ENCODE peak calls at places on chromosomes 1 and 21, in seven cellular contexts. Z is sigmoid colon, R is H1, P is transverse colon, S is stomach, K is HepG2, H is esophagus muscularis mucosa. Y is an unnamed sample.

GRCh38 chr1:111468717-111469100 is 5.1 kb upstream of the C1orf162 start:
- DNase-seq in S (no peak), H (no peak), Z (no peak), P (no peak), K (no peak), R (no peak), Y (no peak)

GRCh38 chr1:203103201-203103600 is 17.4 kb upstream of the MYOG start:
- DNase-seq in P (no peak), S (peak), K (no peak), Z (no peak), H (no peak), R (no peak), Y (no peak)

GRCh38 chr1:236058141-236058626 is 6.7 kb downstream of the NID1 start:
- DNase-seq in P (no peak), Z (peak), H (no peak), R (no peak), S (no peak), K (no peak), Y (no peak)

GRCh38 chr1:219379691-219380090 is 206.0 kb downstream of the LYPLAL1 start:
- DNase-seq in H (no peak), S (no peak), Z (no peak), R (no peak), P (no peak), K (no peak), Y (no peak)

GRCh38 chr1:28039341-28039740 is 49.1 kb downstream of the EYA3 start:
- DNase-seq in H (no peak), R (no peak), P (no peak), S (no peak), Z (no peak), K (no peak), Y (no peak)

GRCh38 chr21:35904995-35905972 is 155.0 kb downstream of the SETD4 start:
- DNase-seq in R (no peak), H (no peak), K (no peak), Z (no peak), P (no peak), S (no peak), Y (no peak)

GRCh38 chr21:45213392-45213791 is 74.3 kb downstream of the POFUT2 start:
- DNase-seq in H (no peak), P (no peak), K (no peak), S (no peak), Z (no peak), R (no peak), Y (no peak)

GRCh38 chr1:24136956-24137539 is 5.9 kb downstream of the IL22RA1 start:
- DNase-seq in H (no peak), Z (no peak), R (no peak), P (no peak), S (no peak), K (no peak), Y (no peak)

GRCh38 chr1:23803674-23804073 is 3.1 kb upstream of the GALE start:
- DNase-seq in R (no peak), S (no peak), K (no peak), P (no peak), H (no peak), Z (no peak), Y (no peak)

GRCh38 chr1:157156058-157156541 is 17.9 kb upstream of the ETV3 start:
- DNase-seq in P (peak), S (peak), H (no peak), K (peak), R (peak), Z (peak), Y (peak)

GRCh38 chr1:112923956-112924349 is 32.0 kb downstream of the SLC16A1 start:
- DNase-seq in K (no peak), Z (no peak), P (no peak), H (no peak), R (no peak), S (no peak), Y (no peak)

GRCh38 chr1:15454256-15454655 is 2.3 kb upstream of the CELA2A start:
- DNase-seq in P (no peak), K (no peak), Z (no peak), R (no peak), S (peak), H (no peak), Y (no peak)

GRCh38 chr1:200890818-200891773 is 3.6 kb upstream of the INAVA start:
- DNase-seq in H (no peak), K (peak), P (peak), Z (peak), S (no peak), R (no peak), Y (no peak)

GRCh38 chr1:45423907-45424678 is 66.9 kb downstream of the TESK2 start:
- DNase-seq in S (no peak), R (no peak), P (no peak), Z (no peak), H (no peak), K (no peak), Y (no peak)

GRCh38 chr21:43865471-43866181 is 603 bp downstream of the AGPAT3 start:
- DNase-seq in Z (peak), S (peak), P (peak), R (no peak), H (no peak), K (no peak), Y (no peak)

GRCh38 chr1:153357076-153357852 is 390 bp upstream of the S100A9 start:
- DNase-seq in Z (peak), S (peak), K (peak), H (peak), R (no peak), P (peak), Y (peak)

GRCh38 chr1:94976996-94977548 is 50.2 kb upstream of the CNN3 start:
- DNase-seq in H (no peak), Z (no peak), P (no peak), S (no peak), R (no peak), K (no peak), Y (no peak)

GRCh38 chr21:41229527-41230248 is 61.7 kb downstream of the BACE2 start:
- DNase-seq in H (no peak), S (no peak), K (no peak), P (no peak), R (no peak), Z (no peak), Y (no peak)

GRCh38 chr1:213989071-213989739 is 1.4 kb downstream of the PROX1 start:
- DNase-seq in S (no peak), R (no peak), P (no peak), H (no peak), Z (no peak), K (peak), Y (no peak)

GRCh38 chr1:24329797-24330543 is 10.8 kb downstream of the GRHL3 start:
- DNase-seq in H (no peak), K (no peak), Z (no peak), S (no peak), P (no peak), R (no peak), Y (no peak)

GRCh38 chr1:42322577-42322976 is 12.5 kb downstream of the FOXJ3 start:
- DNase-seq in S (no peak), Z (no peak), P (no peak), R (no peak), H (no peak), K (no peak), Y (no peak)

GRCh38 chr1:65082346-65083040 is 65.5 kb upstream of the AK4 start:
- DNase-seq in Z (no peak), P (no peak), K (no peak), S (no peak), H (no peak), R (no peak), Y (no peak)

GRCh38 chr1:109299087-109299983 is 7.5 kb downstream of the MYBPHL start:
- DNase-seq in K (peak), H (no peak), P (no peak), S (no peak), Z (peak), R (no peak), Y (no peak)

GRCh38 chr1:163875214-163875926 is 553.6 kb downstream of the NUF2 start:
- DNase-seq in R (no peak), P (peak), S (no peak), Z (peak), K (no peak), H (no peak), Y (peak)

GRCh38 chr1:218846166-218846565 is 327.5 kb upstream of the LYPLAL1 start:
- DNase-seq in S (no peak), P (no peak), R (no peak), Z (no peak), H (no peak), K (no peak), Y (no peak)

GRCh38 chr1:241637604-241638003 is 2.6 kb downstream of the CHML start:
- DNase-seq in R (no peak), K (no peak), Z (no peak), S (no peak), H (no peak), P (no peak), Y (no peak)

GRCh38 chr1:30877205-30877912 is 31.2 kb downstream of the SDC3 start:
- DNase-seq in S (peak), Z (peak), P (peak), K (no peak), R (no peak), H (no peak), Y (no peak)

GRCh38 chr1:19268445-19268844 is 16.8 kb downstream of the MRTO4 start:
- DNase-seq in H (no peak), R (no peak), Z (no peak), S (no peak), P (no peak), K (no peak), Y (peak)

GRCh38 chr1:35642472-35642955 is 1.2 kb upstream of the PSMB2 start:
- DNase-seq in K (no peak), Z (no peak), H (no peak), P (peak), R (no peak), S (no peak), Y (no peak)

GRCh38 chr1:67626495-67627235 is 58.3 kb upstream of the GADD45A start:
- DNase-seq in S (no peak), K (no peak), R (no peak), H (peak), P (no peak), Z (no peak), Y (no peak)

GRCh38 chr1:237013608-237014007 is 9.4 kb upstream of the MT1HL1 start:
- DNase-seq in S (no peak), Z (no peak), K (no peak), P (no peak), H (no peak), R (no peak), Y (no peak)

GRCh38 chr1:184866991-184867788 is 107.1 kb downstream of the NIBAN1 start:
- DNase-seq in R (no peak), Z (no peak), H (no peak), P (peak), S (no peak), K (no peak), Y (no peak)
- TF ChIP-seq POLR2AphosphoS5 in R (no peak), Z (peak), H (no peak), P (peak), S (peak), K (no peak), Y (no peak)

GRCh38 chr21:24509131-24509530 is 1098.2 kb downstream of the MRPL39 start:
- DNase-seq in S (no peak), P (no peak), H (no peak), R (no peak), K (no peak), Z (no peak), Y (no peak)
- TF ChIP-seq EP300 in S (no peak), P (no peak), H (no peak), R (no peak), K (no peak), Z (no peak), Y (no peak)

DNA sequence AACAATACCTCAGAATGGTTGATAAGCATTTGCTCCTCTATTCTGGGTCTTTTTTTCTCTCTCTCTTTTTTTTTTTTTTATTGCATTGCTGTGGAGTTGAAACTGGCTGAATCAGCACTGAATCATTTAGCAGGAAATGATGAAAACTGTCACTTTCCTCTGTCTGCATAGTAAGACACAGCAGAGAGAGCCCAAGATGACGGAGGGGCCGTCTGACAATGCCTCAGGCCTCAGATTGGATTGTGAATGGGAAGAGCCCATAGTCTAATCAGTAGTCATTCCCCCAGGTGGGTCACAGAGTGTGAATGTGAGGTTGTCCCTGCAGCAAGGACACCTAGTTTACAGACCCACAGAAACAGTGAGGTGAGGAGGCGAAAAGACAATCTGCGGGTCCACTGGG is 193.2 kb upstream of the PLXNA2 start:
- DNase-seq in K (no peak), R (no peak), Z (no peak), P (no peak), S (no peak), H (no peak), Y (no peak)
- TF ChIP-seq POLR2AphosphoS5 in K (no peak), R (no peak), Z (no peak), P (no peak), S (no peak), H (no peak), Y (no peak)

DNA sequence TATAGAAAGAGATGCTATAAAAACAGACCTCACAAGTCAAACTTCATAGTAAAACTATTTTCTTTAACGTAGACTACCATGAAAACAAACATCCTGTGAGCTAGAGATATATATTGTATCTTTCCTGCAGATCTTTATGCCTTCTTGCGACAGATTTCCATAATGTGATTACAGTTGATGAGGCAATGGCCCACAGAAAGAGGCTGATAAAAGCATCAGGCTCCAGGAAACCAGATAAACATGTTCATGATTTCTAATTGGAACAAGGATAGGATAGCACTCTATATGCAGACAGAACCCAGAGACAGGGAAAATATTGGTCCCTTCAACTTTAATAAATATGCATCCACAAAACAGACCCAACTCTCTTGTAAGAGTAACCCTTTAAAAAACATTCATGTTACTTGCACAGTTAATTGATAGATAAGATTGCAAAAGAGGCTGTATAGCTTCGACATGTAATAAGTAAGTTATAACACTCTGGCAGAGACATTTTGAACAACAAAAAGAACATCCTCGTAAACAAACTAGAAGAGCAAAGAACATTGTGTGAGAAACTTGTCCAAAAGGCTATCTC is 329.4 kb downstream of the AGBL4 start:
- DNase-seq in R (no peak), H (no peak), K (no peak), S (no peak), Z (no peak), P (no peak), Y (no peak)
- TF ChIP-seq EP300 in R (no peak), H (no peak), K (no peak), S (no peak), Z (no peak), P (no peak), Y (no peak)

GRCh38 chr1:228190778-228191177 is 17.1 kb upstream of the OBSCN start:
- DNase-seq in P (no peak), S (no peak), H (no peak), R (no peak), K (no peak), Z (peak), Y (peak)
- TF ChIP-seq POLR2AphosphoS5 in P (no peak), S (no peak), H (no peak), R (no peak), K (no peak), Z (no peak), Y (no peak)

GRCh38 chr1:2455757-2456156 is 20.3 kb upstream of the PLCH2 start:
- DNase-seq in Z (no peak), H (no peak), P (no peak), K (no peak), S (no peak), R (no peak), Y (no peak)
- TF ChIP-seq EP300 in Z (no peak), H (no peak), P (no peak), K (no peak), S (no peak), R (no peak), Y (no peak)

DNA sequence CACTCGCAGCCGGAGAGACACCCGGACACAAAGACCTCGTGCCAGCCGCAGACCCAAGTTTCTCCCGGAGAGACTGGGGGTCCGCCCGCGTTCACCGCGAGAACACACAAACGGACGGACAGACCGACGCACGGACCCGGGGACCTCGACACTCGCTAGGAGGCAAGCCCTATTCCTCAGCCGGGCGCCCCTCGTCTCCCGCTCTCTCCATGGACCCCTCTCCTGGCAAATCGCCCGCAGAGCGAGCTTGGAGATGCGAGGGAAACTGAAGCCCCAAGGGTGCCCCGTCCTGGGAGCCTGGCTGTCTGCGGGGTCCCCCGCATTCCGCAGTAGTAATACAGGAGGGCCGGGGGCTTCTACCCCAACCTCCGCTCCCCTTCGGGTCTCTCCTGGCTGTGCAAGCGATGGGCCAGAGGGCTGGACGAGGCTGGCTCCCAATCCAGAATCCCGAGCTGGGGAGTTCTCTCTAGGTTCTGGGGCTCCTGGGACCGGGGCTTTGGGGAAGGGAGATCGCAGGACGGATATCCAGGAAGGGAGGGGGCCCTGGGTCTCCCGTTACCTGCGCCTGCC is 533 bp downstream of the SYT6 start:
- DNase-seq in Z (no peak), P (no peak), H (no peak), K (no peak), R (no peak), S (no peak), Y (no peak)
- TF ChIP-seq POLR2AphosphoS5 in Z (no peak), P (no peak), H (no peak), K (no peak), R (no peak), S (no peak), Y (no peak)

GRCh38 chr1:247906504-247907047 is 11.2 kb downstream of the OR2W3 start:
- DNase-seq in R (no peak), K (no peak), P (peak), Z (no peak), H (no peak), S (no peak), Y (no peak)
- TF ChIP-seq EP300 in R (no peak), K (no peak), P (no peak), Z (no peak), H (no peak), S (no peak), Y (no peak)